ENCODE peak calls at places on chromosomes 5 and 9, in six cellular contexts. One of them, this sample, is unnamed.

GRCh38 chr5:59335544-59335943 is 558.0 kb downstream of the PDE4D start:
- DNase-seq in tibial artery: no peak
- DNase-seq in psoas muscle: no peak
- DNase-seq in mesendoderm: peak; percentile 54
- DNase-seq in uterus: no peak
- DNase-seq in prostate gland: no peak
- DNase-seq in this sample: no peak

GRCh38 chr5:104932431-104932830 is 1369.8 kb upstream of the NUDT12 start:
- DNase-seq in tibial artery: no peak
- DNase-seq in psoas muscle: no peak
- DNase-seq in mesendoderm: peak; percentile 45
- DNase-seq in uterus: no peak
- DNase-seq in prostate gland: no peak
- DNase-seq in this sample: no peak

GRCh38 chr5:162189719-162190118 is 122.1 kb downstream of the GABRG2 start:
- DNase-seq in tibial artery: no peak
- DNase-seq in psoas muscle: no peak
- DNase-seq in mesendoderm: no peak
- DNase-seq in uterus: no peak
- DNase-seq in prostate gland: no peak
- DNase-seq in this sample: no peak

GRCh38 chr5:179606071-179606909 is 17.2 kb downstream of the HNRNPH1 start:
- DNase-seq in tibial artery: peak; percentile 61
- DNase-seq in psoas muscle: no peak
- DNase-seq in mesendoderm: no peak
- DNase-seq in uterus: no peak
- DNase-seq in prostate gland: no peak
- DNase-seq in this sample: no peak

GRCh38 chr9:91042541-91042940 is 240.9 kb downstream of the SYK start:
- DNase-seq in tibial artery: no peak
- DNase-seq in psoas muscle: no peak
- DNase-seq in mesendoderm: no peak
- DNase-seq in uterus: no peak
- DNase-seq in prostate gland: no peak
- DNase-seq in this sample: no peak

GRCh38 chr5:35047785-35048404 is at the start of gene AGXT2:
- DNase-seq in tibial artery: no peak
- DNase-seq in psoas muscle: no peak
- DNase-seq in mesendoderm: no peak
- DNase-seq in uterus: no peak
- DNase-seq in prostate gland: no peak
- DNase-seq in this sample: no peak

GRCh38 chr9:76637426-76637825 is 126.8 kb upstream of the PCA3 start:
- DNase-seq in tibial artery: no peak
- DNase-seq in psoas muscle: no peak
- DNase-seq in mesendoderm: no peak
- DNase-seq in uterus: no peak
- DNase-seq in prostate gland: no peak
- DNase-seq in this sample: no peak

GRCh38 chr9:82132024-82132423 is 143.5 kb downstream of the SPATA31D1 start:
- DNase-seq in tibial artery: no peak
- DNase-seq in psoas muscle: no peak
- DNase-seq in mesendoderm: no peak
- DNase-seq in uterus: no peak
- DNase-seq in prostate gland: no peak
- DNase-seq in this sample: no peak

GRCh38 chr5:107665036-107665435 is 5.7 kb downstream of the EFNA5 start:
- DNase-seq in tibial artery: no peak
- DNase-seq in psoas muscle: no peak
- DNase-seq in mesendoderm: peak; percentile 54
- DNase-seq in uterus: no peak
- DNase-seq in prostate gland: no peak
- DNase-seq in this sample: no peak

GRCh38 chr5:68490401-68490800 is 274.8 kb downstream of the PIK3R1 start:
- DNase-seq in tibial artery: no peak
- DNase-seq in psoas muscle: no peak
- DNase-seq in mesendoderm: no peak
- DNase-seq in uterus: no peak
- DNase-seq in prostate gland: no peak
- DNase-seq in this sample: no peak

GRCh38 chr9:2291980-2292704 is 277.0 kb downstream of the SMARCA2 start:
- DNase-seq in tibial artery: no peak
- DNase-seq in psoas muscle: peak; percentile 73
- DNase-seq in mesendoderm: peak; percentile 69
- DNase-seq in uterus: no peak
- DNase-seq in prostate gland: peak; percentile 53
- DNase-seq in this sample: peak; percentile 42

GRCh38 chr9:86752727-86753126 is 194.6 kb downstream of the GAS1 start:
- DNase-seq in tibial artery: no peak
- DNase-seq in psoas muscle: no peak
- DNase-seq in mesendoderm: no peak
- DNase-seq in uterus: no peak
- DNase-seq in prostate gland: no peak
- DNase-seq in this sample: no peak

GRCh38 chr5:59326551-59326950 is 567.0 kb downstream of the PDE4D start:
- DNase-seq in tibial artery: no peak
- DNase-seq in psoas muscle: no peak
- DNase-seq in mesendoderm: no peak
- DNase-seq in uterus: no peak
- DNase-seq in prostate gland: no peak
- DNase-seq in this sample: no peak

GRCh38 chr5:81846301-81846700 is 95.4 kb upstream of the SSBP2 start:
- DNase-seq in tibial artery: no peak
- DNase-seq in psoas muscle: no peak
- DNase-seq in mesendoderm: no peak
- DNase-seq in uterus: no peak
- DNase-seq in prostate gland: no peak
- DNase-seq in this sample: no peak

GRCh38 chr9:110142253-110142652 is 65.7 kb downstream of the C9orf152 start:
- DNase-seq in tibial artery: no peak
- DNase-seq in psoas muscle: no peak
- DNase-seq in mesendoderm: no peak
- DNase-seq in uterus: no peak
- DNase-seq in prostate gland: no peak
- DNase-seq in this sample: no peak

GRCh38 chr5:127236254-127236653 is 54.3 kb upstream of the MEGF10 start:
- DNase-seq in tibial artery: no peak
- DNase-seq in psoas muscle: no peak
- DNase-seq in mesendoderm: no peak
- DNase-seq in uterus: no peak
- DNase-seq in prostate gland: peak; percentile 25
- DNase-seq in this sample: no peak

GRCh38 chr5:179385892-179386291 is 40.6 kb upstream of the ADAMTS2 start:
- DNase-seq in tibial artery: no peak
- DNase-seq in psoas muscle: no peak
- DNase-seq in mesendoderm: no peak
- DNase-seq in uterus: no peak
- DNase-seq in prostate gland: no peak
- DNase-seq in this sample: no peak

GRCh38 chr5:143403357-143403606 is 204 bp downstream of the NR3C1 start:
- DNase-seq in tibial artery: no peak
- DNase-seq in psoas muscle: no peak
- DNase-seq in mesendoderm: no peak
- DNase-seq in uterus: no peak
- DNase-seq in prostate gland: no peak
- DNase-seq in this sample: no peak

GRCh38 chr9:84966876-84967830 is 297.6 kb downstream of the NTRK2 start:
- DNase-seq in tibial artery: no peak
- DNase-seq in psoas muscle: no peak
- DNase-seq in mesendoderm: peak; percentile 82
- DNase-seq in uterus: no peak
- DNase-seq in prostate gland: no peak
- DNase-seq in this sample: no peak

GRCh38 chr5:57915536-57915935 is 432.9 kb upstream of the ACTBL2 start:
- DNase-seq in tibial artery: no peak
- DNase-seq in psoas muscle: no peak
- DNase-seq in mesendoderm: no peak
- DNase-seq in uterus: no peak
- DNase-seq in prostate gland: no peak
- DNase-seq in this sample: no peak

GRCh38 chr9:106286249-106286648 is 576.7 kb upstream of the ZNF462 start:
- DNase-seq in tibial artery: no peak
- DNase-seq in psoas muscle: no peak
- DNase-seq in mesendoderm: peak; percentile 88
- DNase-seq in uterus: no peak
- DNase-seq in prostate gland: no peak
- DNase-seq in this sample: no peak

GRCh38 chr5:91885291-91886265 is 502.5 kb upstream of the ARRDC3 start:
- DNase-seq in tibial artery: no peak
- DNase-seq in psoas muscle: no peak
- DNase-seq in mesendoderm: peak; percentile 4
- DNase-seq in uterus: no peak
- DNase-seq in prostate gland: no peak
- DNase-seq in this sample: no peak

GRCh38 chr9:113622600-113623400 is 159.3 kb downstream of the RGS3 start:
- DNase-seq in tibial artery: peak; percentile 84
- DNase-seq in psoas muscle: no peak
- DNase-seq in mesendoderm: peak; percentile 98
- DNase-seq in uterus: no peak
- DNase-seq in prostate gland: no peak
- DNase-seq in this sample: peak; percentile 62

GRCh38 chr9:136857166-136857565 is 5.0 kb downstream of the MAMDC4 start:
- DNase-seq in tibial artery: peak; percentile 62
- DNase-seq in psoas muscle: no peak
- DNase-seq in mesendoderm: no peak
- DNase-seq in uterus: peak; percentile 16
- DNase-seq in prostate gland: no peak
- DNase-seq in this sample: peak; percentile 35

GRCh38 chr9:136726631-136727191 is 14.3 kb downstream of the DIPK1B start:
- DNase-seq in tibial artery: no peak
- DNase-seq in psoas muscle: no peak
- DNase-seq in mesendoderm: peak; percentile 78
- DNase-seq in uterus: no peak
- DNase-seq in prostate gland: no peak
- DNase-seq in this sample: peak; percentile 55

GRCh38 chr5:126970517-126971017 is 59.8 kb downstream of the MARCHF3 start:
- DNase-seq in tibial artery: no peak
- DNase-seq in psoas muscle: no peak
- DNase-seq in mesendoderm: no peak
- DNase-seq in uterus: no peak
- DNase-seq in prostate gland: no peak
- DNase-seq in this sample: no peak

GRCh38 chr9:136107155-136107952 is 11.3 kb downstream of the TMEM250 start:
- DNase-seq in tibial artery: no peak
- DNase-seq in psoas muscle: peak; percentile 66
- DNase-seq in mesendoderm: no peak
- DNase-seq in uterus: no peak
- DNase-seq in prostate gland: no peak
- DNase-seq in this sample: no peak

GRCh38 chr9:134055981-134056461 is 11.8 kb downstream of the BRD3 start:
- DNase-seq in tibial artery: peak; percentile 91
- DNase-seq in psoas muscle: peak; percentile 96
- DNase-seq in mesendoderm: no peak
- DNase-seq in uterus: peak; percentile 75
- DNase-seq in prostate gland: peak; percentile 72
- DNase-seq in this sample: peak; percentile 84

DNA sequence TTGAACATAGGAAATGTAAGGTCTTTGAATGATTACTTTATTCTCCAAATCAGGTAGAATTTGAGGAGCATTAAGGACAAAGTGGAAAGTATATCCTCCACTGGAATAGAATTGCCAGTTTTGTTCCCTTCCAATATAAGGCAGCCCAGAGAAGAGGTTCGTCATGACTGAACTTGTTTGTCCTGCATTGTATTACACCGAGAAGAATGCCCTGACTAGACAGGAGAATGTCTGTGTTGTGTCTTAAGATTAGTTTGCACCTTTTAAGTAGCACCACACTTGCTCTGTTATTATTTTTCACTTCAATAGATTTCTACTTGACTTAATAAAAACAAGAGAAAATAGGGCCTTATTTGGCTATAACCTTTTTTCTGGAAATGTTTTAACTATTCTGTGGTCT is 586.2 kb upstream of the PTGER4 start:
- DNase-seq in tibial artery: no peak
- DNase-seq in psoas muscle: no peak
- DNase-seq in mesendoderm: no peak
- DNase-seq in uterus: no peak
- DNase-seq in prostate gland: no peak
- DNase-seq in this sample: no peak
- H3K27ac ChIP-seq in tibial artery: no peak overlapping the region
- H3K27ac ChIP-seq in psoas muscle: no peak overlapping the region
- H3K27ac ChIP-seq in mesendoderm: no peak overlapping the region
- H3K27ac ChIP-seq in uterus: no peak overlapping the region
- H3K27ac ChIP-seq in prostate gland: no peak overlapping the region
- H3K27ac ChIP-seq in this sample: no peak overlapping the region

GRCh38 chr9:8365466-8366160 is 566.0 kb upstream of the DMAC1 start:
- DNase-seq in tibial artery: no peak
- DNase-seq in psoas muscle: no peak
- DNase-seq in mesendoderm: peak; percentile 18
- DNase-seq in uterus: no peak
- DNase-seq in prostate gland: no peak
- DNase-seq in this sample: no peak
- H3K27ac ChIP-seq in tibial artery: no peak overlapping the region
- H3K27ac ChIP-seq in psoas muscle: no peak overlapping the region
- H3K27ac ChIP-seq in mesendoderm: no peak overlapping the region
- H3K27ac ChIP-seq in uterus: no peak overlapping the region
- H3K27ac ChIP-seq in prostate gland: no peak overlapping the region
- H3K27ac ChIP-seq in this sample: no peak overlapping the region

DNA sequence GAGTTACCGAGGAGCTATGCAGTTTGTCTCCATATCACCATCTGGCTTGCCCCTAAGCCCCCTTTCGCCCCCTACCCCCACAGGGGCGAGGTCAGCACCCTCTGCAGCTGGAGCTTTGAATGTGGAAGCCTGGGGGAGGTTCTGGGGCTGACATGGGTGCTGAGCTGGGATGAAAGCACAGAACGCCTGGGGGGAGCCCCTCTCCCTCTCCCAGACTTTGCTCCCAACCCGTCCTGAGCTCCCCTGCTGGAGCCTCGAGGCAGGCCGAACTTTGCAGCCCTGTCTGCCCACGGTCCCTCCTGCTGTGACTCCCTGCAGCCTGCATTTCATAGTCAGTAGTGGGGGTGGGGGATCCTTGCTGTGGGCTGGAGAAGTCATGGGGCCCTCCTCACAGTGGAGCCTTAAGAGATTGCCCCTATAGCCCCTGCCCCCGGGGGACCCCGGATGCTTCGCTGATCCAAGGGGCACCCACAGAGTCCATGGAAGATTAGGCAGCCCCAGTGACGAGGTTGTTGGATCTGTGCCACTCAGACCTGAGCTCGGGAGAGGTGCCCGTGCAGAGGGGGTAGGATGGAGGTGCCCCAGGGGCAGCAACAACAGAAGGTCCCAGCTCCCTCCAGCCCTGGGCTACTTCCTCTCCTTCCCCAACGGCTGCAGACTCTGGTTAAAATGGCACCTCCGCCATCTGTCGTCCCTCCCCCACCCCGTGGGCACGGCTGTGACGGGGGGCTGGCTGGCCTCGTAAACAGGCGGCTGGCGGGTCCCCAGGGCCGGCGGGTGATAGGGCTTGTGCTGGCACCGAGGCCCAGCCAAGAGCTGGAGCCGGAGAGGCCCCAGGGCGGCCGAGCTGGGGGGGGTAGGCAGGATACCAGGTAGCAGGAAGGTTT is 162.0 kb downstream of the C9orf50 start:
- DNase-seq in tibial artery: peak; percentile 89
- DNase-seq in psoas muscle: peak; percentile 79
- DNase-seq in mesendoderm: peak; percentile 44
- DNase-seq in uterus: peak; percentile 70
- DNase-seq in prostate gland: peak; percentile 46
- DNase-seq in this sample: peak; percentile 87
- H3K27ac ChIP-seq in tibial artery: peak overlapping the region; percentile 81
- H3K27ac ChIP-seq in psoas muscle: peak overlapping the region; percentile 39
- H3K27ac ChIP-seq in mesendoderm: no peak overlapping the region
- H3K27ac ChIP-seq in uterus: peak overlapping the region; percentile 89
- H3K27ac ChIP-seq in prostate gland: peak overlapping the region; percentile 94
- H3K27ac ChIP-seq in this sample: peak overlapping the region; percentile 63

GRCh38 chr9:19430201-19430760 is 21.5 kb downstream of the ACER2 start:
- DNase-seq in tibial artery: no peak
- DNase-seq in psoas muscle: no peak
- DNase-seq in mesendoderm: no peak
- DNase-seq in uterus: no peak
- DNase-seq in prostate gland: no peak
- DNase-seq in this sample: no peak
- H3K27ac ChIP-seq in tibial artery: peak overlapping the region; percentile 77
- H3K27ac ChIP-seq in psoas muscle: peak overlapping the region; percentile 33
- H3K27ac ChIP-seq in mesendoderm: no peak overlapping the region
- H3K27ac ChIP-seq in uterus: peak overlapping the region; percentile 68
- H3K27ac ChIP-seq in prostate gland: no peak overlapping the region
- H3K27ac ChIP-seq in this sample: no peak overlapping the region